ENCODE peak calls at places on chromosome 19, in ten cellular contexts. O, P, D, X, W, T, E, F, R and I are unnamed samples.

GRCh38 chr19:55032170-55032569 is 5.9 kb downstream of the GP6 start:
- DNase-seq in O (no peak), P (no peak), D (no peak), X (no peak), W (no peak), T (no peak), E (no peak), F (no peak), R (no peak), I (no peak)

GRCh38 chr19:20167020-20167644 is at the start of gene ZNF486:
- DNase-seq in O (peak), P (peak), D (no peak), X (peak), W (peak), T (peak), E (peak), F (peak), R (peak), I (peak)

GRCh38 chr19:3722443-3723109 is 14.4 kb downstream of the TJP3 start:
- DNase-seq in O (no peak), P (no peak), D (no peak), X (no peak), W (no peak), T (no peak), E (no peak), F (peak), R (no peak), I (no peak)

GRCh38 chr19:45305421-45305820 is 17.3 kb downstream of the CKM start:
- DNase-seq in O (no peak), P (no peak), D (no peak), X (no peak), W (no peak), T (no peak), E (no peak), F (no peak), R (no peak), I (no peak)

GRCh38 chr19:17654993-17655392 is 33.2 kb downstream of the UNC13A start:
- DNase-seq in O (no peak), P (no peak), D (peak), X (no peak), W (no peak), T (peak), E (no peak), F (no peak), R (no peak), I (peak)

GRCh38 chr19:33133438-33134031 is 1.6 kb downstream of the WDR88 start:
- DNase-seq in O (no peak), P (no peak), D (no peak), X (no peak), W (no peak), T (no peak), E (no peak), F (no peak), R (no peak), I (no peak)

GRCh38 chr19:1243768-1244692 is 2.5 kb downstream of the ATP5F1D start:
- DNase-seq in O (no peak), P (no peak), D (peak), X (peak), W (peak), T (peak), E (peak), F (peak), R (peak), I (no peak)

GRCh38 chr19:49875801-49876421 is 1.2 kb downstream of the AKT1S1 start:
- DNase-seq in O (no peak), P (no peak), D (no peak), X (peak), W (peak), T (peak), E (peak), F (peak), R (no peak), I (no peak)

GRCh38 chr19:55640043-55640576 is 692 bp upstream of the ZNF580 start:
- DNase-seq in O (no peak), P (no peak), D (no peak), X (peak), W (peak), T (peak), E (peak), F (peak), R (peak), I (no peak)

GRCh38 chr19:12200020-12200419 is 37.1 kb downstream of the ZNF136 start:
- DNase-seq in O (no peak), P (no peak), D (no peak), X (no peak), W (no peak), T (no peak), E (no peak), F (no peak), R (no peak), I (no peak)

GRCh38 chr19:31500921-31501320 is 151.7 kb upstream of the TSHZ3 start:
- DNase-seq in O (no peak), P (no peak), D (no peak), X (no peak), W (no peak), T (no peak), E (no peak), F (no peak), R (no peak), I (no peak)

GRCh38 chr19:51802775-51803174 is 7.8 kb downstream of the FPR3 start:
- DNase-seq in O (no peak), P (no peak), D (no peak), X (no peak), W (no peak), T (no peak), E (no peak), F (no peak), R (no peak), I (no peak)

GRCh38 chr19:39411006-39411831 is 1.2 kb upstream of the PLEKHG2 start:
- DNase-seq in O (no peak), P (no peak), D (peak), X (no peak), W (peak), T (no peak), E (peak), F (no peak), R (no peak), I (no peak)

GRCh38 chr19:8626823-8627222 is 3.6 kb upstream of the NFILZ start:
- DNase-seq in O (no peak), P (no peak), D (no peak), X (no peak), W (no peak), T (no peak), E (no peak), F (no peak), R (no peak), I (no peak)

GRCh38 chr19:40424637-40425449 is 949 bp downstream of the SERTAD1 start:
- DNase-seq in O (no peak), P (no peak), D (peak), X (no peak), W (no peak), T (peak), E (peak), F (no peak), R (no peak), I (no peak)

GRCh38 chr19:7762719-7763293 is at the start of gene CLEC4M:
- DNase-seq in O (no peak), P (no peak), D (no peak), X (no peak), W (no peak), T (no peak), E (no peak), F (no peak), R (no peak), I (no peak)

GRCh38 chr19:1252221-1252817 is 3.9 kb downstream of the MIDN start:
- DNase-seq in O (peak), P (no peak), D (peak), X (no peak), W (peak), T (peak), E (peak), F (peak), R (no peak), I (no peak)

GRCh38 chr19:50607874-50608785 is 31.6 kb downstream of the SYT3 start:
- DNase-seq in O (no peak), P (peak), D (no peak), X (peak), W (peak), T (peak), E (peak), F (peak), R (peak), I (no peak)

GRCh38 chr19:3516675-3517207 is 10.6 kb downstream of the FZR1 start:
- DNase-seq in O (no peak), P (no peak), D (peak), X (no peak), W (no peak), T (peak), E (no peak), F (no peak), R (no peak), I (no peak)

GRCh38 chr19:8097681-8098567 is 45.4 kb downstream of the CCL25 start:
- DNase-seq in O (no peak), P (no peak), D (no peak), X (no peak), W (no peak), T (no peak), E (no peak), F (no peak), R (no peak), I (no peak)

GRCh38 chr19:14530005-14530348 is 583 bp downstream of the TECR start:
- DNase-seq in O (no peak), P (no peak), D (no peak), X (peak), W (no peak), T (no peak), E (no peak), F (peak), R (no peak), I (no peak)

GRCh38 chr19:3378352-3379146 is 12.2 kb downstream of the NFIC start:
- DNase-seq in O (no peak), P (no peak), D (no peak), X (no peak), W (no peak), T (no peak), E (no peak), F (no peak), R (no peak), I (no peak)

GRCh38 chr19:18262917-18263316 is 11.3 kb downstream of the IQCN start:
- DNase-seq in O (no peak), P (no peak), D (no peak), X (no peak), W (no peak), T (no peak), E (no peak), F (no peak), R (no peak), I (no peak)

GRCh38 chr19:39602224-39602623 is at the start of gene LGALS13:
- DNase-seq in O (no peak), P (no peak), D (no peak), X (no peak), W (no peak), T (no peak), E (no peak), F (no peak), R (no peak), I (no peak)

GRCh38 chr19:29942404-29943261 is 594 bp downstream of the URI1 start:
- DNase-seq in O (no peak), P (no peak), D (peak), X (peak), W (peak), T (peak), E (peak), F (peak), R (peak), I (no peak)

GRCh38 chr19:35154535-35155406 is at the start of gene FXYD5:
- DNase-seq in O (peak), P (no peak), D (peak), X (peak), W (no peak), T (peak), E (peak), F (peak), R (peak), I (no peak)